ENCODE peak calls at places on chromosomes 3 and 15, in five cellular contexts. U is Right ventricle myocardium superior; T is astrocyte of the hippocampus; D is stimulated activated CD8-positive, alpha-beta memory T cell treated with anti-CD3 and anti-CD28 coated beads, Interleukin-12 subunit alpha, Interleukin-12 subunit beta, amount 100 ng/mL, for 1 hour; C is WERI-Rb-1. B is an unnamed sample.

GRCh38 chr3:47961815-47962606 is 54.2 kb downstream of the MAP4 start:
- DNase-seq in U (no peak), T (peak), D (no peak), C (no peak), B (no peak)

GRCh38 chr15:61186905-61187865 is 41.9 kb downstream of the RORA start:
- DNase-seq in U (peak), T (peak), D (no peak), C (no peak), B (no peak)

GRCh38 chr15:101545548-101546505 is 56.3 kb upstream of the PCSK6 start:
- DNase-seq in U (no peak), T (no peak), D (no peak), C (no peak), B (no peak)

GRCh38 chr15:49084285-49084570 is 38.0 kb upstream of the SECISBP2L start:
- DNase-seq in U (no peak), T (no peak), D (no peak), C (no peak), B (no peak)

GRCh38 chr3:101854608-101855304 is 5.4 kb downstream of the NFKBIZ start:
- DNase-seq in U (no peak), T (no peak), D (no peak), C (no peak), B (no peak)

GRCh38 chr3:196179380-196180308 is 31.6 kb downstream of the ZDHHC19 start:
- DNase-seq in U (peak), T (peak), D (peak), C (no peak), B (no peak)

GRCh38 chr3:192636517-192637444 is 90.6 kb downstream of the FGF12 start:
- DNase-seq in U (peak), T (no peak), D (no peak), C (no peak), B (no peak)

GRCh38 chr3:12793701-12794100 is 2.8 kb upstream of the CAND2 start:
- DNase-seq in U (no peak), T (no peak), D (no peak), C (no peak), B (no peak)

GRCh38 chr3:29686889-29687592 is 406.2 kb downstream of the RBMS3 start:
- DNase-seq in U (no peak), T (peak), D (no peak), C (no peak), B (no peak)

GRCh38 chr15:48667701-48668100 is 22.2 kb upstream of the FBN1 start:
- DNase-seq in U (no peak), T (peak), D (no peak), C (no peak), B (no peak)

GRCh38 chr3:46943237-46944187 is 33.0 kb downstream of the CCDC12 start:
- DNase-seq in U (peak), T (no peak), D (no peak), C (no peak), B (no peak)

GRCh38 chr15:60255390-60255789 is 142.4 kb downstream of the ANXA2 start:
- DNase-seq in U (no peak), T (peak), D (no peak), C (no peak), B (no peak)

GRCh38 chr3:107421170-107421792 is 44.0 kb downstream of the CCDC54 start:
- DNase-seq in U (no peak), T (peak), D (no peak), C (no peak), B (no peak)

GRCh38 chr3:185362850-185363661 is at the start of gene MAP3K13:
- DNase-seq in U (peak), T (peak), D (no peak), C (peak), B (peak)

GRCh38 chr15:36458406-36458805 is 121.0 kb upstream of the CDIN1 start:
- DNase-seq in U (no peak), T (peak), D (no peak), C (no peak), B (no peak)

GRCh38 chr3:176930942-176931341 is 266.3 kb downstream of the TBL1XR1 start:
- DNase-seq in U (no peak), T (no peak), D (no peak), C (no peak), B (no peak)

GRCh38 chr3:128726691-128727031 is 678 bp downstream of the RAB7A start:
- DNase-seq in U (peak), T (peak), D (peak), C (no peak), B (no peak)

GRCh38 chr15:85761635-85762034 is 33.1 kb downstream of the KLHL25 start:
- DNase-seq in U (peak), T (peak), D (no peak), C (no peak), B (no peak)

GRCh38 chr3:27535809-27536392 is 51.7 kb upstream of the SLC4A7 start:
- DNase-seq in U (no peak), T (peak), D (no peak), C (no peak), B (no peak)

GRCh38 chr3:40663296-40663695 is 138.5 kb downstream of the ZNF621 start:
- DNase-seq in U (no peak), T (no peak), D (no peak), C (no peak), B (no peak)

GRCh38 chr3:114644372-114644771 is 350.5 kb downstream of the TIGIT start:
- DNase-seq in U (no peak), T (no peak), D (no peak), C (no peak), B (no peak)

GRCh38 chr3:164962610-164963009 is 115.7 kb downstream of the SI start:
- DNase-seq in U (no peak), T (no peak), D (no peak), C (no peak), B (no peak)

GRCh38 chr3:179526989-179527391 is 35.7 kb upstream of the ACTL6A start:
- DNase-seq in U (peak), T (peak), D (no peak), C (no peak), B (no peak)

GRCh38 chr15:29364429-29365078 is 94.9 kb upstream of the NSMCE3 start:
- DNase-seq in U (no peak), T (peak), D (no peak), C (no peak), B (no peak)

GRCh38 chr3:128942161-128942952 is 51.5 kb downstream of the CFAP92 start:
- DNase-seq in U (no peak), T (peak), D (no peak), C (no peak), B (no peak)

GRCh38 chr3:102512734-102513518 is 78.1 kb downstream of the ZPLD1 start:
- DNase-seq in U (no peak), T (no peak), D (no peak), C (no peak), B (no peak)

GRCh38 chr15:48360841-48361240 is 29.6 kb downstream of the DUT start:
- DNase-seq in U (no peak), T (no peak), D (no peak), C (no peak), B (no peak)

GRCh38 chr15:35784745-35785144 is 238.8 kb upstream of the DPH6 start:
- DNase-seq in U (no peak), T (peak), D (no peak), C (no peak), B (peak)

GRCh38 chr15:57330619-57331018 is 45.7 kb upstream of the CGNL1 start:
- DNase-seq in U (no peak), T (no peak), D (no peak), C (no peak), B (no peak)

GRCh38 chr3:177729939-177730700 is 532.8 kb upstream of the TBL1XR1 start:
- DNase-seq in U (peak), T (peak), D (no peak), C (no peak), B (no peak)

GRCh38 chr15:81182031-81182745 is 14.5 kb upstream of the IL16 start:
- DNase-seq in U (no peak), T (no peak), D (no peak), C (no peak), B (no peak)

GRCh38 chr15:90386221-90386620 is 1.8 kb upstream of the IQGAP1 start:
- DNase-seq in U (no peak), T (no peak), D (no peak), C (no peak), B (no peak)

GRCh38 chr15:77187751-77188464 is 117.0 kb upstream of the TSPAN3 start:
- DNase-seq in U (no peak), T (no peak), D (no peak), C (no peak), B (no peak)

GRCh38 chr15:52523646-52524045 is 5.0 kb downstream of the MYO5A start:
- DNase-seq in U (no peak), T (no peak), D (no peak), C (no peak), B (no peak)

B was measured in NCI-H187.